ENCODE peak calls at places on chromosomes 3 and 15, in ten cellular contexts. Y is bronchial epithelial cell; L is RWPE1; M is central memory CD4-positive, alpha-beta T cell; C is activated CD4-positive, alpha-beta T cell treated with anti-CD3 and anti-CD28 coated beads, Interleukin-2, amount 50 U/mL, for 24 hours; B is heart right ventricle; R is iPS-NIHi11; S is heart left ventricle; X is activated naive CD8-positive, alpha-beta T cell treated with anti-CD3 and anti-CD28 coated beads, Interleukin-2, amount 50 U/mL, for 24 hours; G is EH. Z is an unnamed sample.

GRCh38 chr3:39062180-39062579 is 10.4 kb downstream of the WDR48 start:
- DNase-seq in L (no peak), Y (no peak), M (no peak), X (no peak), C (no peak), S (no peak), R (no peak), B (no peak), G (no peak), Z (no peak)

GRCh38 chr3:68103811-68104210 is 449.4 kb upstream of the SUCLG2 start:
- DNase-seq in C (no peak), X (no peak), B (no peak), M (no peak), S (no peak), L (no peak), Y (no peak), R (no peak), G (no peak), Z (no peak)

GRCh38 chr3:178203650-178204049 is 332.6 kb upstream of the KCNMB2 start:
- DNase-seq in R (no peak), Y (no peak), C (no peak), S (no peak), X (no peak), B (no peak), G (peak), M (no peak), L (no peak), Z (no peak)

GRCh38 chr15:28873585-28874139 is 12.1 kb upstream of the APBA2 start:
- DNase-seq in X (no peak), R (no peak), G (peak), L (no peak), S (no peak), B (no peak), C (no peak), Y (no peak), M (peak), Z (no peak)

GRCh38 chr3:51708216-51708845 is 1.5 kb downstream of the GRM2 start:
- DNase-seq in S (no peak), B (no peak), X (no peak), M (no peak), L (no peak), R (no peak), Y (no peak), C (no peak), G (no peak), Z (no peak)

GRCh38 chr15:63063164-63063756 is 20.7 kb downstream of the TPM1 start:
- DNase-seq in R (no peak), M (no peak), S (no peak), L (no peak), Y (no peak), B (no peak), C (no peak), G (peak), X (no peak), Z (no peak)

GRCh38 chr15:68639926-68640600 is 61.3 kb downstream of the CORO2B start:
- DNase-seq in C (no peak), X (no peak), L (peak), Y (peak), S (no peak), B (no peak), G (peak), M (no peak), R (no peak), Z (no peak)

GRCh38 chr3:105513042-105513441 is 146.3 kb downstream of the ALCAM start:
- DNase-seq in X (no peak), Y (no peak), S (no peak), C (no peak), R (no peak), L (no peak), B (no peak), M (no peak), G (peak), Z (no peak)

GRCh38 chr15:100781961-100782525 is 97.6 kb upstream of the ALDH1A3 start:
- DNase-seq in M (no peak), Y (no peak), R (no peak), B (no peak), S (no peak), G (no peak), C (no peak), X (no peak), L (no peak), Z (no peak)

GRCh38 chr3:47428585-47429145 is 47.1 kb downstream of the SCAP start:
- DNase-seq in C (no peak), L (no peak), S (no peak), B (no peak), G (no peak), M (no peak), Y (no peak), R (no peak), X (no peak), Z (no peak)

GRCh38 chr15:23569513-23569912 is 4.0 kb downstream of the MKRN3 start:
- DNase-seq in G (no peak), B (no peak), Y (no peak), X (no peak), C (no peak), S (no peak), M (no peak), L (no peak), R (no peak), Z (no peak)

GRCh38 chr3:53890726-53891499 is 746 bp downstream of the SELENOK start:
- DNase-seq in C (no peak), G (peak), B (no peak), R (no peak), S (peak), L (no peak), M (peak), Y (peak), X (peak), Z (no peak)

GRCh38 chr15:63089260-63090043 is 32.2 kb upstream of the LACTB start:
- DNase-seq in C (no peak), R (no peak), Y (peak), L (no peak), X (no peak), M (no peak), S (peak), G (peak), B (peak), Z (no peak)

GRCh38 chr3:8629151-8630021 is 15.2 kb downstream of the SSUH2 start:
- DNase-seq in R (peak), X (peak), B (no peak), L (peak), Y (peak), C (peak), M (peak), G (peak), S (peak), Z (peak)

GRCh38 chr3:194487289-194488006 is 646 bp upstream of the ATP13A3 start:
- DNase-seq in S (peak), M (peak), L (no peak), B (peak), X (peak), R (peak), G (peak), C (no peak), Y (no peak), Z (no peak)

GRCh38 chr15:55741592-55742497 is 1.1 kb downstream of the PRTG start:
- DNase-seq in B (peak), M (no peak), Y (no peak), S (no peak), L (peak), G (no peak), X (no peak), C (no peak), R (peak), Z (no peak)

GRCh38 chr15:42083605-42083908 is 10.8 kb downstream of the PLA2G4D start:
- DNase-seq in S (no peak), C (no peak), L (no peak), B (no peak), G (no peak), Y (no peak), R (no peak), X (no peak), M (no peak), Z (no peak)

GRCh38 chr3:183328823-183329222 is 75.8 kb downstream of the B3GNT5 start:
- DNase-seq in R (no peak), M (no peak), S (no peak), C (no peak), G (peak), Y (peak), B (no peak), X (no peak), L (peak), Z (no peak)

GRCh38 chr3:195458188-195458800 is 15.5 kb upstream of the ACAP2 start:
- DNase-seq in S (no peak), Y (no peak), R (no peak), B (no peak), C (no peak), M (peak), G (no peak), L (no peak), X (no peak), Z (no peak)

GRCh38 chr3:61979645-61980430 is 393.5 kb downstream of the FEZF2 start:
- DNase-seq in R (no peak), Y (peak), X (no peak), M (no peak), B (no peak), L (no peak), C (no peak), S (no peak), G (peak), Z (no peak)

GRCh38 chr15:55126111-55126510 is 70.6 kb downstream of the RSL24D1 start:
- DNase-seq in B (no peak), G (no peak), X (no peak), S (no peak), L (no peak), C (no peak), M (no peak), R (no peak), Y (no peak), Z (no peak)

GRCh38 chr15:92277776-92278175 is 115.9 kb upstream of the ST8SIA2 start:
- DNase-seq in R (peak), L (peak), Y (peak), S (no peak), C (no peak), B (peak), G (no peak), M (no peak), X (no peak), Z (no peak)

Z was measured in Panc1.